ENCODE peak calls at places on chromosomes 13 and 19, in ten cellular contexts. One of them, this sample, is unnamed.

GRCh38 chr19:35559781-35560180 is 3.7 kb downstream of the ATP4A start:
- DNase-seq in caudate nucleus: no peak
- DNase-seq in PC-3: no peak
- DNase-seq in IMR-90: no peak
- DNase-seq in cardiac muscle cell: no peak
- DNase-seq in ovary: no peak
- DNase-seq in fibroblast of lung: no peak
- DNase-seq in tibial nerve: no peak
- DNase-seq in uterus: no peak
- DNase-seq in lower lobe of right lung: no peak
- DNase-seq in this sample: no peak

GRCh38 chr19:29239220-29239776 is 26.3 kb upstream of the UQCRFS1 start:
- DNase-seq in IMR-90: no peak
- DNase-seq in PC-3: no peak
- DNase-seq in tibial nerve: no peak
- DNase-seq in ovary: no peak
- DNase-seq in fibroblast of lung: no peak
- DNase-seq in uterus: no peak
- DNase-seq in lower lobe of right lung: no peak
- DNase-seq in cardiac muscle cell: no peak
- DNase-seq in caudate nucleus: no peak
- DNase-seq in this sample: no peak

GRCh38 chr13:99905814-99906213 is 65.8 kb downstream of the ZIC5 start:
- DNase-seq in PC-3: no peak
- DNase-seq in uterus: no peak
- DNase-seq in fibroblast of lung: no peak
- DNase-seq in IMR-90: no peak
- DNase-seq in lower lobe of right lung: no peak
- DNase-seq in caudate nucleus: no peak
- DNase-seq in cardiac muscle cell: no peak
- DNase-seq in tibial nerve: no peak
- DNase-seq in ovary: no peak
- DNase-seq in this sample: no peak

GRCh38 chr19:37519890-37520289 is 13.2 kb downstream of the ZNF793 start:
- DNase-seq in lower lobe of right lung: no peak
- DNase-seq in tibial nerve: no peak
- DNase-seq in cardiac muscle cell: peak; percentile 7
- DNase-seq in PC-3: peak; percentile 3
- DNase-seq in uterus: no peak
- DNase-seq in IMR-90: peak; percentile 28
- DNase-seq in fibroblast of lung: peak; percentile 12
- DNase-seq in caudate nucleus: no peak
- DNase-seq in ovary: no peak
- DNase-seq in this sample: no peak

GRCh38 chr13:59774511-59774911 is 389.2 kb downstream of the DIAPH3 start:
- DNase-seq in tibial nerve: no peak
- DNase-seq in PC-3: peak; percentile 48
- DNase-seq in uterus: no peak
- DNase-seq in fibroblast of lung: peak; percentile 77
- DNase-seq in cardiac muscle cell: peak; percentile 59
- DNase-seq in caudate nucleus: no peak
- DNase-seq in ovary: no peak
- DNase-seq in IMR-90: peak; percentile 77
- DNase-seq in lower lobe of right lung: no peak
- DNase-seq in this sample: no peak

GRCh38 chr13:108104736-108105135 is 110.6 kb downstream of the LIG4 start:
- DNase-seq in caudate nucleus: no peak
- DNase-seq in lower lobe of right lung: no peak
- DNase-seq in uterus: no peak
- DNase-seq in fibroblast of lung: no peak
- DNase-seq in PC-3: no peak
- DNase-seq in tibial nerve: no peak
- DNase-seq in ovary: no peak
- DNase-seq in IMR-90: no peak
- DNase-seq in cardiac muscle cell: no peak
- DNase-seq in this sample: no peak

GRCh38 chr19:35986664-35987570 is 8.1 kb upstream of the SDHAF1 start:
- DNase-seq in tibial nerve: no peak
- DNase-seq in fibroblast of lung: no peak
- DNase-seq in IMR-90: no peak
- DNase-seq in uterus: no peak
- DNase-seq in ovary: no peak
- DNase-seq in PC-3: no peak
- DNase-seq in caudate nucleus: no peak
- DNase-seq in cardiac muscle cell: no peak
- DNase-seq in lower lobe of right lung: peak; percentile 68
- DNase-seq in this sample: peak; percentile 57

GRCh38 chr19:328025-328505 is 16.5 kb downstream of the MIER2 start:
- DNase-seq in caudate nucleus: no peak
- DNase-seq in ovary: no peak
- DNase-seq in uterus: no peak
- DNase-seq in IMR-90: no peak
- DNase-seq in lower lobe of right lung: no peak
- DNase-seq in fibroblast of lung: no peak
- DNase-seq in PC-3: no peak
- DNase-seq in cardiac muscle cell: no peak
- DNase-seq in tibial nerve: no peak
- DNase-seq in this sample: no peak

GRCh38 chr19:41355035-41355434 is 1.3 kb upstream of the TGFB1 start:
- DNase-seq in fibroblast of lung: no peak
- DNase-seq in caudate nucleus: no peak
- DNase-seq in PC-3: no peak
- DNase-seq in uterus: no peak
- DNase-seq in tibial nerve: no peak
- DNase-seq in IMR-90: no peak
- DNase-seq in lower lobe of right lung: no peak
- DNase-seq in ovary: no peak
- DNase-seq in cardiac muscle cell: no peak
- DNase-seq in this sample: no peak

GRCh38 chr19:41352609-41353465 is 885 bp downstream of the TGFB1 start:
- DNase-seq in uterus: peak; percentile 71
- DNase-seq in lower lobe of right lung: peak; percentile 81
- DNase-seq in cardiac muscle cell: peak; percentile 54
- DNase-seq in tibial nerve: peak; percentile 49
- DNase-seq in caudate nucleus: no peak
- DNase-seq in ovary: peak; percentile 70
- DNase-seq in fibroblast of lung: peak; percentile 48
- DNase-seq in IMR-90: peak; percentile 44
- DNase-seq in PC-3: peak; percentile 49
- DNase-seq in this sample: peak; percentile 40

GRCh38 chr19:41353466-41354342 is at the start of gene TGFB1:
- DNase-seq in fibroblast of lung: peak; percentile 86
- DNase-seq in PC-3: peak; percentile 77
- DNase-seq in ovary: peak; percentile 87
- DNase-seq in tibial nerve: peak; percentile 79
- DNase-seq in IMR-90: peak; percentile 87
- DNase-seq in uterus: peak; percentile 89
- DNase-seq in lower lobe of right lung: peak; percentile 94
- DNase-seq in cardiac muscle cell: peak; percentile 95
- DNase-seq in caudate nucleus: peak; percentile 7
- DNase-seq in this sample: peak; percentile 35

GRCh38 chr19:41355802-41356201 is 2.1 kb upstream of the TGFB1 start:
- DNase-seq in fibroblast of lung: no peak
- DNase-seq in ovary: no peak
- DNase-seq in lower lobe of right lung: no peak
- DNase-seq in cardiac muscle cell: no peak
- DNase-seq in PC-3: no peak
- DNase-seq in tibial nerve: no peak
- DNase-seq in uterus: no peak
- DNase-seq in IMR-90: no peak
- DNase-seq in caudate nucleus: no peak
- DNase-seq in this sample: no peak

DNA sequence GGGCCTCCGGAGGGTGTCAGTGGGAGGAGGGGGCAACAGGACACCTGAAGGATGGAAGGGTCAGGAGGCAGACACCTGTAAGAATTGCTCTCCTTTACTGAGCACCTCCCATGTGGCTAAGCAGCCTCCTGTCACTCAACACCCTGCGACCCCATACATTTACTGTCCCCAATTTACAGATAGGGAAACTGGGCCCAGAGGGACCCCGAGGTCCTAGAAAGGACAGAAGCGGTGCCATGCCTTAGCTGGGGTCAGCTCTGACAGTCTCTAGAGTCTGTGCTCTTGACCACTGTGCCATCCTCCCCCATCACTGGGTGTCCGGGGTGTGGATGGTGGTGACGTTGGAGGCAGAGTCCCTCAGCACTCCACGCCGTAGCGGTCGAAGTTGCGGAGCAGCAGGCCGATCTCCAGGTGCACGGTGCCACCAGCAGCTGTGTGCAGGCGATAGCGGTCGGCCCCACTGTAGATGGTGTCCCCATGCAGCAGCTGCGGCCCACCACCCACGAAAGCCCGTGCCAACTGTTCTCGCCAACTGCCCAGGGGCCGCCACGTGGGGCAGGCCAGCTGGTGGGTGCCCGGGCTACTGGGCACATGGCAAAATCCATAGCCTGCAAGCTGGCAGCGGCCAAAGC is 737 bp upstream of the TGFB1 start:
- DNase-seq in lower lobe of right lung: no peak
- DNase-seq in PC-3: no peak
- DNase-seq in uterus: no peak
- DNase-seq in IMR-90: no peak
- DNase-seq in cardiac muscle cell: no peak
- DNase-seq in caudate nucleus: no peak
- DNase-seq in ovary: peak; percentile 42
- DNase-seq in fibroblast of lung: no peak
- DNase-seq in tibial nerve: no peak
- DNase-seq in this sample: no peak
- H3K27ac ChIP-seq in lower lobe of right lung: peak overlapping the region; percentile 84
- H3K27ac ChIP-seq in PC-3: no peak overlapping the region
- H3K27ac ChIP-seq in uterus: peak overlapping the region; percentile 96
- H3K27ac ChIP-seq in IMR-90: peak overlapping the region; percentile 73
- H3K27ac ChIP-seq in cardiac muscle cell: no peak overlapping the region
- H3K27ac ChIP-seq in caudate nucleus: no peak overlapping the region
- H3K27ac ChIP-seq in ovary: peak overlapping the region; percentile 65
- H3K27ac ChIP-seq in fibroblast of lung: peak overlapping the region; percentile 44
- H3K27ac ChIP-seq in tibial nerve: peak overlapping the region; percentile 78
- H3K27ac ChIP-seq in this sample: no peak overlapping the region

GRCh38 chr19:49552749-49553148 is 24.9 kb downstream of the RCN3 start:
- DNase-seq in caudate nucleus: no peak
- DNase-seq in uterus: no peak
- DNase-seq in fibroblast of lung: no peak
- DNase-seq in cardiac muscle cell: no peak
- DNase-seq in lower lobe of right lung: no peak
- DNase-seq in IMR-90: no peak
- DNase-seq in ovary: no peak
- DNase-seq in tibial nerve: no peak
- DNase-seq in PC-3: no peak
- DNase-seq in this sample: no peak

GRCh38 chr19:49555600-49556411 is 24.6 kb downstream of the NOSIP start:
- DNase-seq in caudate nucleus: no peak
- DNase-seq in IMR-90: no peak
- DNase-seq in cardiac muscle cell: peak; percentile 52
- DNase-seq in tibial nerve: peak; percentile 77
- DNase-seq in uterus: peak; percentile 77
- DNase-seq in ovary: peak; percentile 78
- DNase-seq in PC-3: peak; percentile 35
- DNase-seq in fibroblast of lung: peak; percentile 56
- DNase-seq in lower lobe of right lung: peak; percentile 85
- DNase-seq in this sample: peak; percentile 27

GRCh38 chr19:49551531-49551930 is 23.7 kb downstream of the RCN3 start:
- DNase-seq in cardiac muscle cell: no peak
- DNase-seq in IMR-90: no peak
- DNase-seq in tibial nerve: no peak
- DNase-seq in uterus: no peak
- DNase-seq in ovary: no peak
- DNase-seq in fibroblast of lung: no peak
- DNase-seq in lower lobe of right lung: no peak
- DNase-seq in caudate nucleus: no peak
- DNase-seq in PC-3: no peak
- DNase-seq in this sample: no peak

GRCh38 chr19:49554701-49555181 is 25.6 kb downstream of the NOSIP start:
- DNase-seq in fibroblast of lung: no peak
- DNase-seq in ovary: no peak
- DNase-seq in uterus: peak; percentile 48
- DNase-seq in tibial nerve: no peak
- DNase-seq in lower lobe of right lung: no peak
- DNase-seq in PC-3: no peak
- DNase-seq in IMR-90: no peak
- DNase-seq in cardiac muscle cell: peak; percentile 19
- DNase-seq in caudate nucleus: no peak
- DNase-seq in this sample: no peak

DNA sequence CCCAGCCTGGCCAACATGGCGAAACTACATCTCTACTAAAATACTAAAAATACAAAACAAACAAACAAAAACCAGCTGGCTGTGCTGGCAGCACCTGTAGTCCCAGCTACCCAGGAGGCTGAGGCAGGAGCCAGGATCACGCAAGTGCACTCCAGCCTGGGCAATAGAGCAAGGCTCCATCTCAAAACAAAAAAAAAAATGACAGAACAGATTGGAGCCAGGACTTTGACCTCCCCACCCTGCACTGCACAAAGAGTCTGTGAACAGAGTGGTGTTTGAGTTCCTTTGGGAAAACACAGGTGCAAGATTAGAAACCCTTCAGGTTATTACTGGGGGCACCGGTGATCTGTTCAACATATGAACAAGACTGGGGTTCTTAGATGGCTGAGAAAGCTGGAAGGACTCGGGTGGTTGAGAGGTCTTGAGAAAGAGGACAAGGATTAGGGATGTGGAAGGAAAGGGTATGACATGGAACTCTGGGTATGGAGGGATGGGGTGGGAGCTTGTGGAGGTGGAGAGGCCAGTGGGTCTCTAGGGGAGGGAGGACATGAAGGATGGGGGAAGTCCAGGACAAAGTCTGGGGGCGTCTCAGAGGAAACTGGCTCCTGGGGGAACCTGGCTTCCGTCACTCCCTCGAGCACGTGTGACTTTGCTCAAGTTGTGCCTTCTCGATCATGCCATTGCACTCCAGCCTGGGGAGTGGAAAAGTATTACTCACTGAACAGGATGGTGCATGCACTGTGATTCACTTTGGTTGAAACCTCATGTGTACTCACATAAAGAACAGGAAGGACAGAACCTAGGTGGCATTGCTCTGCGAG is 25.9 kb downstream of the RCN3 start:
- DNase-seq in PC-3: peak; percentile 90
- DNase-seq in tibial nerve: no peak
- DNase-seq in cardiac muscle cell: peak; percentile 44
- DNase-seq in uterus: no peak
- DNase-seq in IMR-90: peak; percentile 69
- DNase-seq in lower lobe of right lung: no peak
- DNase-seq in fibroblast of lung: no peak
- DNase-seq in caudate nucleus: no peak
- DNase-seq in ovary: no peak
- DNase-seq in this sample: no peak
- H3K27ac ChIP-seq in PC-3: peak overlapping the region; percentile 55
- H3K27ac ChIP-seq in tibial nerve: peak overlapping the region; percentile 18
- H3K27ac ChIP-seq in cardiac muscle cell: no peak overlapping the region
- H3K27ac ChIP-seq in uterus: peak overlapping the region; percentile 40
- H3K27ac ChIP-seq in IMR-90: no peak overlapping the region
- H3K27ac ChIP-seq in lower lobe of right lung: no peak overlapping the region
- H3K27ac ChIP-seq in fibroblast of lung: no peak overlapping the region
- H3K27ac ChIP-seq in caudate nucleus: peak overlapping the region; percentile 26
- H3K27ac ChIP-seq in ovary: no peak overlapping the region
- H3K27ac ChIP-seq in this sample: peak overlapping the region; percentile 30

GRCh38 chr19:19421326-19421725 is 15.9 kb downstream of the GATAD2A start:
- DNase-seq in ovary: no peak
- DNase-seq in fibroblast of lung: no peak
- DNase-seq in cardiac muscle cell: no peak
- DNase-seq in PC-3: no peak
- DNase-seq in lower lobe of right lung: no peak
- DNase-seq in caudate nucleus: no peak
- DNase-seq in uterus: no peak
- DNase-seq in IMR-90: no peak
- DNase-seq in tibial nerve: no peak
- DNase-seq in this sample: no peak

GRCh38 chr19:19420570-19421301 is 15.3 kb downstream of the GATAD2A start:
- DNase-seq in uterus: no peak
- DNase-seq in caudate nucleus: no peak
- DNase-seq in lower lobe of right lung: no peak
- DNase-seq in tibial nerve: no peak
- DNase-seq in cardiac muscle cell: no peak
- DNase-seq in IMR-90: no peak
- DNase-seq in PC-3: peak; percentile 54
- DNase-seq in ovary: no peak
- DNase-seq in fibroblast of lung: no peak
- DNase-seq in this sample: no peak

GRCh38 chr19:19417618-19418270 is 12.3 kb downstream of the GATAD2A start:
- DNase-seq in caudate nucleus: no peak
- DNase-seq in uterus: no peak
- DNase-seq in PC-3: no peak
- DNase-seq in fibroblast of lung: no peak
- DNase-seq in ovary: no peak
- DNase-seq in IMR-90: no peak
- DNase-seq in cardiac muscle cell: no peak
- DNase-seq in lower lobe of right lung: no peak
- DNase-seq in tibial nerve: no peak
- DNase-seq in this sample: no peak

GRCh38 chr19:19416280-19416679 is 10.8 kb downstream of the GATAD2A start:
- DNase-seq in uterus: no peak
- DNase-seq in lower lobe of right lung: no peak
- DNase-seq in ovary: no peak
- DNase-seq in fibroblast of lung: no peak
- DNase-seq in PC-3: no peak
- DNase-seq in caudate nucleus: no peak
- DNase-seq in cardiac muscle cell: no peak
- DNase-seq in IMR-90: no peak
- DNase-seq in tibial nerve: no peak
- DNase-seq in this sample: no peak

DNA sequence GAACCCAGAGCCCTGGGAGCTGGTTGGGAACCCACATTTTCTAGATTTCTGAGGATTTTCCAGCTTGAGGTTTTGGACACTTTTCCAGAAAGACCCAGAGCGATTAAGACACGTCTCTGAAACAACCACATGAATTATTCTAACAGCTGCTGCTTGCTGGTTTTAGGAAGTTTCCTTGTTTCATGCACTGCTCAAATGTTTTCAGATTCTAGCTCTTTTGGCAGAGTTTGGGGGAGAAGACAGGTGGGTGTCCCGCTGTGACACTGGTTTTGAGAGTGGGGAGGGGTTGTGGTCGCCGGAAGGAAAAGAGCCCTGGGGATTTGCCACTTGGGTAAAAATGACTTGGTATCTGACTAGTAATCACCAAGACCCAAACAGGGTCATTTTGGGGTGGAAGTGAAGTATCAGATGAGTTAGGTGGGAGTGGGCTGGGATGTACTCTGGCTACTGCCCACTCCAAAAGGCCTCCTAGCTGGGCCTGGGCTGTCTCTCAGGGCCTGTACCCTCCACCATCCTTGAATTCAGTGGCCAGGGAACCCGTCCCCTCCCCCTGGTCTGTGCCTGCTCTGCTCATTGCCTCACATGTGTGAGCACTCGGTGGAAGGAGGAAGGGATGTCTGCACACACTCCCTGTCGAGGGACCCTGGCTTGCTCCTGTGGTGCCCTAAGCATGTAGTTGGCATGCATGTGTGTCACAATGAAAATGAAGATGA is 13.2 kb downstream of the GATAD2A start:
- DNase-seq in fibroblast of lung: no peak
- DNase-seq in tibial nerve: no peak
- DNase-seq in ovary: no peak
- DNase-seq in caudate nucleus: no peak
- DNase-seq in PC-3: no peak
- DNase-seq in cardiac muscle cell: no peak
- DNase-seq in IMR-90: no peak
- DNase-seq in uterus: no peak
- DNase-seq in lower lobe of right lung: no peak
- DNase-seq in this sample: no peak
- H3K27ac ChIP-seq in fibroblast of lung: no peak overlapping the region
- H3K27ac ChIP-seq in tibial nerve: no peak overlapping the region
- H3K27ac ChIP-seq in ovary: no peak overlapping the region
- H3K27ac ChIP-seq in caudate nucleus: no peak overlapping the region
- H3K27ac ChIP-seq in PC-3: no peak overlapping the region
- H3K27ac ChIP-seq in cardiac muscle cell: peak overlapping the region; percentile 32
- H3K27ac ChIP-seq in IMR-90: no peak overlapping the region
- H3K27ac ChIP-seq in uterus: no peak overlapping the region
- H3K27ac ChIP-seq in lower lobe of right lung: no peak overlapping the region
- H3K27ac ChIP-seq in this sample: no peak overlapping the region

GRCh38 chr13:112723771-112724170 is 33.9 kb downstream of the ATP11A start:
- DNase-seq in PC-3: no peak
- DNase-seq in ovary: no peak
- DNase-seq in IMR-90: no peak
- DNase-seq in lower lobe of right lung: no peak
- DNase-seq in cardiac muscle cell: no peak
- DNase-seq in tibial nerve: no peak
- DNase-seq in caudate nucleus: no peak
- DNase-seq in fibroblast of lung: no peak
- DNase-seq in uterus: peak; percentile 26
- DNase-seq in this sample: no peak
- H3K27ac ChIP-seq in PC-3: no peak overlapping the region
- H3K27ac ChIP-seq in ovary: no peak overlapping the region
- H3K27ac ChIP-seq in IMR-90: no peak overlapping the region
- H3K27ac ChIP-seq in lower lobe of right lung: peak overlapping the region; percentile 54
- H3K27ac ChIP-seq in cardiac muscle cell: peak overlapping the region; percentile 99
- H3K27ac ChIP-seq in tibial nerve: no peak overlapping the region
- H3K27ac ChIP-seq in caudate nucleus: no peak overlapping the region
- H3K27ac ChIP-seq in fibroblast of lung: no peak overlapping the region
- H3K27ac ChIP-seq in uterus: peak overlapping the region; percentile 92
- H3K27ac ChIP-seq in this sample: peak overlapping the region; percentile 55

This sample was measured in substantia nigra.